ENCODE peak calls at places on chromosome 12, in ten cellular contexts. L is sigmoid colon; V is cardiac muscle cell; J is CD8-positive, alpha-beta T cell; S is foreskin fibroblast; C is SK-N-SH; M is AG04450; I is PC-9; H is neuronal stem cell; K is AG10803. O is an unnamed sample.

GRCh38 chr12:69435644-69436043 is 34.5 kb upstream of the FRS2 start:
- DNase-seq in L (no peak), V (no peak), J (no peak), S (no peak), C (no peak), M (no peak), I (no peak), H (no peak), K (peak), O (no peak)

GRCh38 chr12:99433155-99433554 is 214.4 kb upstream of the GARIN6 start:
- DNase-seq in L (no peak), V (no peak), J (no peak), S (no peak), C (no peak), M (no peak), I (no peak), H (no peak), K (no peak), O (no peak)

GRCh38 chr12:50033317-50033679 is 8.0 kb upstream of the RACGAP1 start:
- DNase-seq in L (peak), V (no peak), J (no peak), S (no peak), C (no peak), M (no peak), I (no peak), H (no peak), K (no peak), O (no peak)

GRCh38 chr12:92574046-92574783 is 128.6 kb upstream of the PLEKHG7 start:
- DNase-seq in L (no peak), V (peak), J (no peak), S (no peak), C (no peak), M (no peak), I (no peak), H (no peak), K (peak), O (no peak)

GRCh38 chr12:47783024-47783755 is 10.2 kb downstream of the SLC48A1 start:
- DNase-seq in L (peak), V (no peak), J (no peak), S (no peak), C (no peak), M (no peak), I (peak), H (no peak), K (no peak), O (peak)

GRCh38 chr12:30796508-30796780 is 41.7 kb upstream of the CAPRIN2 start:
- DNase-seq in L (peak), V (peak), J (no peak), S (peak), C (no peak), M (no peak), I (peak), H (peak), K (peak), O (peak)

GRCh38 chr12:88781909-88782308 is 201.6 kb upstream of the KITLG start:
- DNase-seq in L (no peak), V (no peak), J (no peak), S (peak), C (no peak), M (no peak), I (peak), H (no peak), K (peak), O (no peak)

GRCh38 chr12:96094201-96094600 is 58.8 kb upstream of the LTA4H start:
- DNase-seq in L (no peak), V (no peak), J (no peak), S (no peak), C (no peak), M (no peak), I (peak), H (no peak), K (no peak), O (no peak)

GRCh38 chr12:76764856-76765255 is 941 bp downstream of the ZDHHC17 start:
- DNase-seq in L (no peak), V (peak), J (no peak), S (no peak), C (peak), M (no peak), I (no peak), H (no peak), K (peak), O (no peak)

GRCh38 chr12:32322354-32322753 is 77.0 kb upstream of the FGD4 start:
- DNase-seq in L (no peak), V (no peak), J (no peak), S (no peak), C (no peak), M (no peak), I (no peak), H (no peak), K (no peak), O (no peak)

GRCh38 chr12:53683983-53684382 is 8.1 kb upstream of the ATP5MC2 start:
- DNase-seq in L (no peak), V (no peak), J (no peak), S (no peak), C (no peak), M (no peak), I (no peak), H (no peak), K (no peak), O (no peak)

GRCh38 chr12:40921563-40922163 is 229.4 kb downstream of the CNTN1 start:
- DNase-seq in L (no peak), V (peak), J (no peak), S (peak), C (no peak), M (no peak), I (no peak), H (no peak), K (peak), O (no peak)

GRCh38 chr12:88310069-88310468 is 168.0 kb downstream of the TMTC3 start:
- DNase-seq in L (no peak), V (peak), J (no peak), S (peak), C (no peak), M (no peak), I (no peak), H (no peak), K (peak), O (no peak)

GRCh38 chr12:128259556-128260070 is 7.4 kb upstream of the TMEM132C start:
- DNase-seq in L (no peak), V (peak), J (no peak), S (no peak), C (peak), M (no peak), I (no peak), H (peak), K (no peak), O (no peak)

DNA sequence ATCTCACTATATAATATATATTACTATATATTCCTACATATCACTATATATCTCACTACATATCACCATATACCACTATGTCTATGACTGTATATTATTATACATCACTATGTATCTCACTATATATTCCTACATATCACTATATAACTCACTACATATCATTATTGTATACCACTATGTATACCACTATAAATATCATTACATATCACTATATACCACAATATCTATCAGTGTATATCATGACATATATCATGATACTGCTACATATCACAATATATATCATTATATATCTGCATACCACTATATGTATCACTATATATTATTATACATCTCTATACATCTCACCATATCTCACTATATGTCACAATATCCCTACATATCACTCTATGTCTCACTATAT is 121.5 kb downstream of the ASCL4 start:
- DNase-seq in L (no peak), V (no peak), J (no peak), S (no peak), C (no peak), M (no peak), I (no peak), H (no peak), K (no peak), O (no peak)
- H3K4me3 ChIP-seq in L (no peak), V (no peak), J (no peak), S (no peak), C (no peak), M (no peak), I (no peak), H (no peak), K (no peak), O (no peak)

GRCh38 chr12:15783288-15783687 is 5.9 kb downstream of the EPS8 start:
- DNase-seq in L (no peak), V (no peak), J (no peak), S (no peak), C (no peak), M (no peak), I (no peak), H (no peak), K (no peak), O (no peak)
- H3K4me3 ChIP-seq in L (no peak), V (no peak), J (no peak), S (no peak), C (no peak), M (no peak), I (no peak), H (no peak), K (no peak), O (no peak)

GRCh38 chr12:113473942-113474341 is 2.3 kb upstream of the LHX5 start:
- DNase-seq in L (no peak), V (no peak), J (no peak), S (no peak), C (peak), M (no peak), I (peak), H (no peak), K (no peak), O (no peak)

GRCh38 chr12:113476093-113476986 is 4.7 kb upstream of the LHX5 start:
- DNase-seq in L (no peak), V (no peak), J (no peak), S (no peak), C (peak), M (no peak), I (no peak), H (no peak), K (no peak), O (no peak)

GRCh38 chr12:113475451-113476085 is 3.9 kb upstream of the LHX5 start:
- DNase-seq in L (no peak), V (no peak), J (no peak), S (no peak), C (peak), M (no peak), I (no peak), H (no peak), K (no peak), O (no peak)

GRCh38 chr12:113473400-113473799 is 1.7 kb upstream of the LHX5 start:
- DNase-seq in L (no peak), V (no peak), J (no peak), S (no peak), C (no peak), M (no peak), I (no peak), H (no peak), K (no peak), O (no peak)

GRCh38 chr12:113474635-113475436 is 3.2 kb upstream of the LHX5 start:
- DNase-seq in L (no peak), V (no peak), J (no peak), S (no peak), C (peak), M (no peak), I (no peak), H (no peak), K (no peak), O (no peak)
- H3K4me3 ChIP-seq in L (no peak), V (no peak), J (no peak), S (no peak), C (no peak), M (no peak), I (no peak), H (peak), K (no peak), O (no peak)

DNA sequence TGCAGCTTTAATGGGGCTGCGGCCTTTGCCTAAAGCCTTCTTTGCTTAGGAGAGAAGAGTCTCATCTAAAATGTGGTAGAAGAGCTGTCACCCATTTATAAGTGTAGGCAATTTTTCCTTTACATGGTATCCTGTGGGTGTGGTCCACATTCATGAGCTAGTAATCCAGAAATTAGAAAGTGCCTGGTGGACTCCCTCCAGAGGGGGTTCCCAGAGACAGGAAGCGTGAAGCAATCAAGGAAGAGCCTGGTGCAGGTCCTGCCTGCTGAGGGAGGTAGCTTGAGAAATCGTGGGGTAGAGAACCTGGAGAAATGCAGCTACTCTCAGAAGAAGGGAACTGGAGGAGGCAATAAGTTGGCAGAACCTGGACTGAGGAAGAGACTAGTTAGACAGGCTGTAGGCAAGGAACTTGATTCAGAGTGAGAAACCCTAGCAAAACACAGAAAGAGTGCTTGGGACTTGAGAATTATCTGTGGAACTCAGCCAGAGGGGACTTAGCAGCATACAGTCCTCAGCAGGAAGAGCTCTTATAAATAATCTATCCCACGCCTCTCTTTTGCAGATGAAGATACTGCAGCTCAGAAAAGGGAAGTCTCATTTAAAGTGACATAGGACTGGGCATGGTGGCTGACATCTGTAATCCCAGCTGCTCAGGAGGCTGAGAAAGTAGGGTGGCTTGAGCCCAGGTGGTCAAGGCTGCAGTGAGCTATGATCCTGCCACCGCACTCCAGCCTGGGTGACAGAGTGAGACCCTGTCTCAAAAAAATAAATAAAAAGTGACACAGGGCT is 182.4 kb upstream of the CCND2 start:
- DNase-seq in L (no peak), V (no peak), J (no peak), S (no peak), C (no peak), M (no peak), I (no peak), H (no peak), K (no peak), O (no peak)
- H3K4me3 ChIP-seq in L (no peak), V (no peak), J (no peak), S (no peak), C (no peak), M (no peak), I (no peak), H (no peak), K (no peak), O (no peak)

GRCh38 chr12:62673027-62673815 is 206.6 kb downstream of the MON2 start:
- DNase-seq in L (no peak), V (peak), J (no peak), S (no peak), C (no peak), M (no peak), I (no peak), H (peak), K (no peak), O (no peak)
- H3K4me3 ChIP-seq in L (no peak), V (no peak), J (no peak), S (no peak), C (no peak), M (no peak), I (no peak), H (no peak), K (no peak), O (no peak)

GRCh38 chr12:27511723-27512045 is 12.3 kb upstream of the PPFIBP1 start:
- DNase-seq in L (no peak), V (peak), J (no peak), S (no peak), C (no peak), M (no peak), I (no peak), H (no peak), K (no peak), O (no peak)
- H3K4me3 ChIP-seq in L (no peak), V (no peak), J (no peak), S (no peak), C (no peak), M (no peak), I (no peak), H (no peak), K (no peak), O (no peak)

GRCh38 chr12:55715169-55715764 is 579 bp upstream of the BLOC1S1 start:
- DNase-seq in L (peak), V (no peak), J (no peak), S (no peak), C (peak), M (no peak), I (no peak), H (no peak), K (no peak), O (no peak)
- H3K4me3 ChIP-seq in L (peak), V (peak), J (peak), S (peak), C (peak), M (peak), I (peak), H (peak), K (peak), O (peak)

DNA sequence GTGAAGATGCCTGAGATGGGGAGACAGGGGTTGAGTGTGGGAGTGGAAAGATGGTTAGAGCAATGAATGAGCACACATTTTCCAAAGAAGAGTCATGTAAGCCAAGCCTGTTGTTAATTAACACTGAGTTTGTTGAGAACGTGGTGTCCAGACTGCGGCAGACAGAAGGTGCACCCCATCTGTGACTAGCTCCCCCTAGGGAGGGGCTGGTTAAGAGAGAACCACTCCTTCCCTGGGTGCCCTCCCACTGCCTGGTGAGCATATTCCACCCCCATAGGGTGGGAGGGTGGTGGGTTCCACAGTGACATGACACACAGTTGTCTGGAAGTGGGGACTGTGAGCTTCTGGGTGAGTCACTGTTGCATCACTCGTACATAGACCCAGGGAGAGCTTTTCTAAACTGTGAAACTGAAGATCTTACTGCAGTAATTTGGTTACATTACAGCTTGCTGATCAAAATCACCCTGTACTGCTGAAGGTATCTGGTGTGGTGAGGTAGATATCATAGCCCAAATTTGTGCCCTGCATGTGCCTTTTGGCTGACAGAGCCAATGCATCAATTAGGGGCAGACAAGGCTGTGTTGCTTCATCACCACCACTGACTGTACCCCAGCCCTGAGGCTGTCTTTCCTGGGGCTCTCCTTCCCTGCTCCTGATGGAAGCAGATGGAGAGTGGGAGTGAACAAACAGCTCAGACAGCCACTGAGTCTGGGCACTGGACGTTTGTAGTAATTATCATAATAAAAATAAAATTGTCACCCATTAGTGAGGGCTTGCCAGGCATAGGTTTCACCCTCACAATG is 150.9 kb downstream of the EMP1 start:
- DNase-seq in L (no peak), V (no peak), J (no peak), S (peak), C (no peak), M (no peak), I (no peak), H (no peak), K (peak), O (no peak)
- H3K4me3 ChIP-seq in L (no peak), V (no peak), J (no peak), S (peak), C (no peak), M (no peak), I (no peak), H (no peak), K (peak), O (no peak)

O was measured in left lung.